ENCODE peak calls at places on chromosomes 3 and 15, in seven cellular contexts. L, V, J, B, Q, U and O are unnamed samples.

GRCh38 chr3:143699351-143699750 is 148.9 kb downstream of the SLC9A9 start:
- DNase-seq in V (no peak), U (no peak), J (no peak), B (no peak), Q (no peak), L (no peak), O (no peak)

GRCh38 chr3:31562525-31562924 is 29.8 kb downstream of the STT3B start:
- DNase-seq in U (no peak), B (no peak), L (no peak), Q (no peak), J (no peak), V (no peak), O (peak; percentile 14)

GRCh38 chr3:72310028-72310987 is 525.4 kb upstream of the PROK2 start:
- DNase-seq in V (no peak), Q (no peak), L (no peak), J (no peak), B (peak; percentile 89), U (peak; percentile 79), O (no peak)

GRCh38 chr3:14300721-14301377 is 101.6 kb upstream of the SLC6A6 start:
- DNase-seq in U (no peak), V (no peak), Q (no peak), B (no peak), L (no peak), J (peak; percentile 81), O (no peak)

GRCh38 chr3:101813817-101814440 is 34.9 kb downstream of the NXPE3 start:
- DNase-seq in L (peak; percentile 7), J (no peak), V (peak; percentile 39), U (no peak), B (no peak), Q (no peak), O (no peak)

GRCh38 chr3:112582242-112582874 is 20.5 kb downstream of the SLC35A5 start:
- DNase-seq in Q (no peak), U (no peak), L (peak; percentile 34), B (peak; percentile 42), J (no peak), V (peak; percentile 75), O (peak; percentile 28)

GRCh38 chr3:81289676-81290075 is 471.8 kb downstream of the GBE1 start:
- DNase-seq in V (no peak), Q (no peak), L (no peak), U (no peak), B (no peak), J (no peak), O (no peak)

GRCh38 chr3:195910499-195910845 is 2.1 kb upstream of the TNK2 start:
- DNase-seq in U (no peak), V (no peak), Q (no peak), J (no peak), B (no peak), L (no peak), O (no peak)

GRCh38 chr15:45143056-45143455 is 13.3 kb downstream of the DUOX1 start:
- DNase-seq in Q (no peak), B (no peak), U (no peak), J (no peak), V (no peak), L (no peak), O (no peak)

GRCh38 chr15:40487816-40488682 is 17.3 kb downstream of the CHST14 start:
- DNase-seq in B (no peak), U (no peak), L (no peak), Q (no peak), V (no peak), J (no peak), O (no peak)

GRCh38 chr3:135565481-135565880 is 400.0 kb upstream of the PPP2R3A start:
- DNase-seq in L (no peak), Q (no peak), U (no peak), V (no peak), J (no peak), B (no peak), O (no peak)

GRCh38 chr15:78696436-78696835 is 55.4 kb upstream of the CHRNB4 start:
- DNase-seq in U (no peak), Q (no peak), V (no peak), L (no peak), J (no peak), B (no peak), O (no peak)

GRCh38 chr3:294096-294495 is 97.5 kb downstream of the CHL1 start:
- DNase-seq in Q (no peak), U (no peak), B (no peak), V (peak; percentile 94), J (no peak), L (no peak), O (no peak)

GRCh38 chr15:55917881-55918296 is 75.5 kb downstream of the NEDD4 start:
- DNase-seq in L (peak; percentile 35), B (peak; percentile 39), U (no peak), J (no peak), V (peak; percentile 88), Q (no peak), O (no peak)

GRCh38 chr3:50610181-50610971 is 1.2 kb downstream of the CISH start:
- DNase-seq in J (no peak), V (no peak), U (no peak), Q (no peak), L (no peak), B (no peak), O (no peak)

GRCh38 chr3:195856410-195857084 is 44.8 kb upstream of the MUC4 start:
- DNase-seq in B (no peak), V (no peak), J (no peak), U (no peak), L (no peak), Q (no peak), O (peak; percentile 65)

GRCh38 chr15:38603271-38603670 is 38.7 kb upstream of the RASGRP1 start:
- DNase-seq in L (no peak), Q (no peak), V (no peak), B (no peak), U (no peak), J (no peak), O (no peak)

DNA sequence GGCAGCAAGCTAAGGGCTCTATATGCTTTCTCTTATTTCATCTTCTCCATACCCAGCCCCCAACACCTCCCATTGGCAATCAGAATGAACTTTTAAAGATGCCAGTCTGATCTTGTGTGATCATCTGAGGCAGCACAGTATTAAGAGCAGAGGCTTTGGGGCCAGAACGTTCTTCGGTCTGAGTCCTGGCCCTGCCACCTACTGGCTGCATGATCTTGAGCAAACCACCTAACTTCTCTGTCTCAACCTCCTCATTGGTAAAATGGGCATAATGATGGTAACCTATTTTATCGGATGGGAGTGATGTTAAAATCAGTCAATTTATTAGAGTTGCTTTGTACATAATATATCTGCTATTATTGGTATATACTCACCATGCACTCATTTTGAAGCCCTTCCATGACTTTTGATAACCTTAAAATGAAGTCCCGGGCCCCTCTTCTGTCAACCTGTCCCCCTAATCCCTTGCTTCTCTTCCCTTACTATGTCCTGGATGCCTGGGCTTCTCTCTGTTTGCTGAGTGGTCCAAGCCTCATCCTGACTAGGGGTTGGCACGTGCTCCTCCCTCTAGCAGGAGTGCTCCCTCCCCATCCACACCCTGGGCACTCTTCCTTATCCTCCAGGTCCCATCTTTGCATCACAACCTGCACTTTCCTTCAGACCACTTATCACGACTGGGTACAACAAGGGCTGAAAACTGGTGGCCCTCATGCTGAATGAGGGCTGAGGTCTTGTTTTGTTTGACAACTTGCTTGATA is 6.3 kb downstream of the EFCAB12 start:
- DNase-seq in L (no peak), U (no peak), V (no peak), Q (no peak), B (no peak), J (no peak), O (no peak)
- TF ChIP-seq CTCF in L (no peak), U (no peak), V (no peak), Q (no peak), B (peak; percentile 14), J (peak; percentile 28), O (no peak)

DNA sequence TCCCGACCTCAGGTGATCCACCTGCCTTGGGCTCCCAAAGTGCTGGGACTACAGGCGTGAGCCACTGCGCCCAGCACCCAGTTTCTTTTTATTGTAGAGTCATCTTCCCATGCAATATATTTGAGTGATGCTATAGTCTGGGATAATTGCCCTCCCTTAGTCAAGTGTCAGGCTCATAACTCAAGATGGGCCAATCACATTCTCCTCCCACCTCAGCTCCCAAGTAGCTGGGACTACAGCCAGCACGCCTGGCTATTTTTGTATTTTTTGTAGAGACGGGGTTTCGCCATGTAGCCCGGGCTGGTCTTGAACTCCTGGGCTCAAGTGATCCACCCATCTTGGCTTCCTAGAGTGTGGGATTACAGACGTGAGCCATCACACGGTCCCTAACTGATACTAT is 15.2 kb upstream of the PTPN9 start:
- DNase-seq in V (no peak), Q (no peak), U (no peak), B (no peak), L (no peak), J (no peak), O (no peak)
- TF ChIP-seq CTCF in V (no peak), Q (no peak), U (no peak), B (no peak), L (no peak), J (no peak), O (no peak)

DNA sequence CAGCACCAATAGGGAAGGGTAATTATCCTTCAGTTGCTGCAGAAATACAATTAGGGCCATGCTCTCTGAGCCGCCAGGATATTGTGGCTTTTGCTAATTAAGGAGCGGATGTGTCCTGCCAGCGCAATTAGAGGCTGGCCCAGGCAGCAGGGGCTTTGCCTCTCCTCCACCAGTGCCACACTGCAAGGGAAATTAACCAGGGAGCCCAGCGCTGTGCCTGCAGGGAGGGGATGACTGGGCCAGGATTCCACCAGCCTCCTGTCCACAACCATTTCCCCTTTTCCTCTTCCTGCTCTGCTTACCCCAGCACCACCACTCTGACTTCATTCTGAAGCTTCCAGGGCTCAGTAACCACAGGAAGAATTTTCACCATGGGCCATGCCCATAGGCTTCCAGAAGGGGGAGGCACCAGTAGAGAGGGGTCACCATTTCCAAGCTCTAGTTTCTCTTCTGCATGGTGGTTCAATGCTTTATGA is 10.3 kb upstream of the AEN start:
- DNase-seq in B (no peak), V (no peak), U (no peak), J (no peak), L (no peak), Q (no peak), O (no peak)
- TF ChIP-seq CTCF in B (peak; percentile 36), V (no peak), U (no peak), J (no peak), L (no peak), Q (no peak), O (no peak)

GRCh38 chr3:51874889-51875288 is 512 bp downstream of the IQCF5 start:
- DNase-seq in Q (no peak), L (no peak), B (no peak), U (no peak), V (no peak), J (no peak), O (no peak)

GRCh38 chr3:51874411-51874810 is 990 bp downstream of the IQCF5 start:
- DNase-seq in Q (no peak), U (no peak), L (no peak), V (no peak), J (no peak), B (no peak), O (no peak)

GRCh38 chr3:51873876-51874275 is 1.5 kb downstream of the IQCF5 start:
- DNase-seq in J (no peak), V (no peak), U (no peak), Q (no peak), B (peak; percentile 11), L (no peak), O (no peak)

GRCh38 chr3:51873253-51873766 is 2.1 kb downstream of the IQCF5 start:
- DNase-seq in Q (no peak), L (no peak), U (no peak), J (no peak), V (no peak), B (no peak), O (no peak)

DNA sequence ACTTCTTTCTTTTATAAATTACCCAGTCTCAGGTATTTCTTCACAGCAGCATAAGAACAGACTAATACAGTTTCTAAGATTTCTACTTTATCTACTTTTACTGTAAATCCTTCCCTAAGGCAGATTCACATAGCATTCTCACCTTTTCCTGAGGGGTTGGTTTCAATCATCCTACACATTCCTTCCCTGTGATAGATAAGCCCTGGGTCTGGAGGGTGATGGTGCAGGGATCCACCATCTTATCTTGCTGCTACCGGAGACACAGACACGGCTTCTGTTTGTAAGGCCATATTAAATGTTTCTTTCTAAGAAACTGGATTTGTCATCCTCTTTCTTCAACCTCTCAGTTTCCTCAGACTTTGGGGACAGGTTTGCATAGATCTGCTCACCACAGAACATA is 6.1 kb downstream of the IQCF5 start:
- DNase-seq in L (no peak), Q (no peak), J (no peak), V (no peak), B (no peak), U (no peak), O (no peak)
- TF ChIP-seq CTCF in L (no peak), Q (no peak), J (no peak), V (no peak), B (no peak), U (no peak), O (no peak)